ENCODE peak calls at places on chromosomes 13 and 19, in six cellular contexts. F is IMR-90, V is neuronal stem cell, D is H1, H is H9, J is mesenchymal stem cell. Q is an unnamed sample.

GRCh38 chr19:3001235-3001800 is 24.0 kb downstream of the TLE6 start:
- DNase-seq in H (no peak), D (no peak), V (no peak), J (no peak), F (no peak), Q (no peak)

GRCh38 chr13:33639158-33639557 is 178.8 kb upstream of the RFC3 start:
- DNase-seq in J (peak), F (peak), D (no peak), V (no peak), H (no peak), Q (peak)

GRCh38 chr13:64817721-64818120 is 2412.4 kb downstream of the PCDH9 start:
- DNase-seq in H (no peak), J (peak), F (peak), V (no peak), D (no peak), Q (peak)

GRCh38 chr19:23118400-23118799 is 1.6 kb downstream of the ZNF730 start:
- DNase-seq in J (no peak), H (peak), F (no peak), D (peak), V (no peak), Q (peak)

GRCh38 chr19:11530432-11530831 is 1.5 kb upstream of the ECSIT start:
- DNase-seq in H (peak), J (peak), D (peak), F (peak), V (no peak), Q (peak)

GRCh38 chr19:19207637-19208582 is 3.8 kb upstream of the NCAN start:
- DNase-seq in J (no peak), D (no peak), H (no peak), F (no peak), V (no peak), Q (no peak)

GRCh38 chr13:34107814-34108213 is 289.9 kb downstream of the RFC3 start:
- DNase-seq in J (no peak), H (no peak), V (no peak), D (no peak), F (no peak), Q (no peak)

GRCh38 chr13:32736648-32737047 is 150.4 kb downstream of the PDS5B start:
- DNase-seq in J (no peak), D (no peak), V (no peak), F (no peak), H (no peak), Q (no peak)

GRCh38 chr13:110119943-110120905 is 186.7 kb downstream of the COL4A1 start:
- DNase-seq in D (no peak), H (peak), F (peak), J (no peak), V (no peak), Q (no peak)

GRCh38 chr13:28218679-28219078 is 80.3 kb downstream of the PAN3 start:
- DNase-seq in H (no peak), V (no peak), D (no peak), J (no peak), F (no peak), Q (peak)

GRCh38 chr13:69331245-69331644 is 776.4 kb upstream of the ATXN8OS start:
- DNase-seq in D (no peak), V (no peak), F (no peak), H (no peak), J (peak), Q (peak)

GRCh38 chr19:8209111-8209964 is at the start of gene CERS4:
- DNase-seq in D (peak), J (peak), V (peak), F (peak), H (peak), Q (no peak)

GRCh38 chr19:52635786-52636570 is 2.2 kb downstream of the ZNF83 start:
- DNase-seq in V (no peak), D (no peak), J (no peak), H (no peak), F (peak), Q (no peak)

GRCh38 chr19:45340899-45341453 is 426 bp downstream of the KLC3 start:
- DNase-seq in J (peak), F (peak), H (peak), D (no peak), V (no peak), Q (no peak)

GRCh38 chr13:29849071-29849541 is 1.3 kb downstream of the UBL3 start:
- DNase-seq in J (peak), F (peak), H (no peak), V (no peak), D (no peak), Q (no peak)

GRCh38 chr13:80141114-80141849 is 199.6 kb downstream of the SPRY2 start:
- DNase-seq in J (peak), F (peak), D (no peak), H (no peak), V (no peak), Q (no peak)

GRCh38 chr19:55603581-55604292 is 1.7 kb upstream of the ZNF865 start:
- DNase-seq in F (no peak), D (no peak), J (no peak), H (peak), V (no peak), Q (peak)
- H3K4me2 ChIP-seq in F (no peak), D (peak), J (no peak), H (no peak), V (no peak), Q (no peak)

GRCh38 chr13:51221108-51221507 is 1.1 kb upstream of the FAM124A start:
- DNase-seq in F (no peak), H (no peak), V (no peak), J (no peak), D (no peak), Q (no peak)

GRCh38 chr13:51222510-51223283 is 499 bp downstream of the FAM124A start:
- DNase-seq in V (peak), D (no peak), H (no peak), J (peak), F (no peak), Q (no peak)

GRCh38 chr13:51218691-51219090 is 3.5 kb upstream of the FAM124A start:
- DNase-seq in D (no peak), V (no peak), J (no peak), F (no peak), H (no peak), Q (no peak)

GRCh38 chr13:51221674-51222509 is at the start of gene FAM124A:
- DNase-seq in D (no peak), H (no peak), V (peak), J (peak), F (peak), Q (peak)

DNA sequence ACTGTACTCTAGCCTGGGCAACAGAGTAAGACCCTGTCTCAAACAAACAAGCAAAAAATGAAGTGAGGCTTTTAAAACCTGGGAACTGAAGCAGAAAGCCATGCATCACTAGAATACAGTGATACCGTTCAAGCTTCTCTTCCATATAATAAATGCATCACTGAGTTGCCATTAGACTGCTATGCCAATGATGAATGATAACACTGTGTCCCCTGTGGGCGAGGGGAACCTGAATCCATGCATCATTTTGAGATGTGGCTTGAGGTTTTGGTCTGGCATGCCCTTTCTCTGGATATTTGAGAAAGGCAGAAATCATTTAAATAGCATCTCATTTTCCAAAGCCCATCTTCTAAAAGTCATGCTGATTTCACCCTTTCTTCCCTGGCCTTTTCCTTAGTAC is 1.5 kb upstream of the FAM124A start:
- DNase-seq in D (no peak), H (no peak), F (no peak), V (no peak), J (no peak), Q (no peak)
- H2AK5ac ChIP-seq in D (no peak), H (no peak), F (no peak), V (no peak), J (no peak), Q (no peak)

DNA sequence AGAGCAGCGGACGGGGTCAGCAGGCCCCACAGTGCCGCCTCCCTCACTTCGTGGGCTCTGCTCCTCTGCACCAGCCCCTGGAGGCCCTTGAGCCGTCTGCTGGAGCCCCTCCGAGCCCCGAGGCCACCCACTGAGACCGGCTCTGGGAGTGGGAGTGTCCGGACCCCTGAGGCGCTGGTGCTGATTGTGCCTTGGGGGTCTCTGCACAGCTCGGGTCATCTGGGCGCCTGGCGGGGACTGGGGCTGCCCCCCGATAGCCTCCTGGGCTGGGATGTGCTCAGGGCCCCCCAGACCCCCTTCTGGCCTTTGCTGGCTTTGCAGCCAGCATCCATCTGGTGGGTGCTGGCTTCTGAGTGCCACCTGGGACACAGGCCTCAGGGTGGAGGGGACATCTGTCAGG is 15.4 kb downstream of the CBARP start:
- DNase-seq in V (no peak), D (no peak), F (no peak), J (no peak), H (no peak), Q (no peak)
- H4K91ac ChIP-seq in V (no peak), D (no peak), F (no peak), J (no peak), H (no peak), Q (no peak)

GRCh38 chr13:114338959-114339358 is 24.7 kb downstream of the CHAMP1 start:
- DNase-seq in F (no peak), H (peak), J (no peak), V (no peak), D (no peak), Q (peak)
- H3K4me2 ChIP-seq in F (no peak), H (no peak), J (no peak), V (no peak), D (no peak), Q (no peak)

DNA sequence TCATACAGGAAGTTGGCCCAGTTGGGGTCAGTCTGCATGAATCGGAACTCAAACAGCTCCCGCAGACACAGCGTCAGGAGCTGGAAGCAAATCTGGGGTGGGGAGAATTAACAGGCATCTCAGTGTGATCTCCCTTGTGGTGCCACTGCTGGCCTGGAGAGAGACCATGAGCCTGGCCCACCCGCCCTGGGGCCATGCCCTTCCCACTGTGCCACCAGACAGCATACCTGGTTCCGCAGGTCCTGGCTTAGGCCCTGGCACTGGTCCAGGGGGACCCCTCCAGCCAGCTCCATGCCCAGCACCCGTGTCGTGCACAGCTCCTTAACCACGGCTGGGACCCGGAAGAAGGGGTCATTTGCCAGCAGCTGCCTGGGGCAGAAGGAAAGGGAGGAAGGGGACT is 9.6 kb upstream of the NUMBL start:
- DNase-seq in D (no peak), F (no peak), H (no peak), J (no peak), V (no peak), Q (no peak)
- H2AK5ac ChIP-seq in D (no peak), F (no peak), H (no peak), J (no peak), V (no peak), Q (no peak)

GRCh38 chr13:76823969-76824368 is 62.2 kb downstream of the KCTD12 start:
- DNase-seq in D (no peak), H (no peak), V (no peak), F (no peak), J (no peak), Q (no peak)

GRCh38 chr13:76816394-76816793 is 69.8 kb downstream of the KCTD12 start:
- DNase-seq in V (no peak), J (no peak), H (no peak), D (no peak), F (no peak), Q (no peak)

GRCh38 chr13:76822691-76823267 is 63.4 kb downstream of the KCTD12 start:
- DNase-seq in F (peak), J (peak), H (no peak), V (no peak), D (no peak), Q (peak)

GRCh38 chr13:76825415-76825814 is 60.8 kb downstream of the KCTD12 start:
- DNase-seq in D (no peak), J (no peak), V (no peak), F (peak), H (no peak), Q (no peak)

DNA sequence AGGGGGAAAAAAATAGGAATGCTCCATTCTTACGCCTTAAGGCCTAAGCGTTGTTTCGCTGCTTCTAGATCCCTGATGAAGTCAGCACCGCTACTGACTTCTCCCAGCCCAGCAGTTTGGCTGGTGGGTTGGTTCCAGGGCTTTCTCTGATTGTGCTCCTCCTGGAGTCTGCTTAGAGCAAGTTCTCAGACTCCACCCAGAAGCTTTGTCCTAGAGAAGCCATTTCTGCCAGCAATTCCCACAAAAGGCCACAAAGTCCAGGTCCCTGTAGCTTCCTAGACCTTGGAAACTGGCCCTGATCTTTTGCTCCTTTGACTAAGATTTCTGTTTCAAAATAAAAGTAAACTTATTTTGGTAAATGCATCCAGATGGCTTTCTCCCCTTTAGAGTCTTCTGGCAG is 65.4 kb downstream of the KCTD12 start:
- DNase-seq in D (no peak), H (no peak), V (no peak), F (no peak), J (peak), Q (no peak)
- H4K91ac ChIP-seq in D (no peak), H (no peak), V (no peak), F (no peak), J (no peak), Q (no peak)

DNA sequence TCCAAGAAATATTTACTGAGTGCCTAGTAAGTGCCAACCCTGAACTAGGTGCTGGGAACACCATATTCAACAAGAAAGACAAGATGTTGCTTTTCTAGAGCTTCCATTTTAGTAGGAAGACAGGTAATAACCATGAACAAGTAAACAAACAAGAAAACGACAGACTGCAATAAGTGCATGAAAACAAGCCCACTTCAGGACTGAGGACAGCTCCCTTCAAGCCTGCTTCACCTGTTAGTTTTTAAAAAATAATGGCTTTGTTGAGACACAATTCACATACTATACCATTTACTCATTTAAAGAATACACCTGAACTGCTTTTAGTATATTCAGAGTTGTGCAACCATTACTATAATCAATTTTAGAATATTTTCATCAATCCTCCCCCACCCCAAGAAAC is 30.4 kb downstream of the CYP4F22 start:
- DNase-seq in V (no peak), H (no peak), J (no peak), D (no peak), F (peak), Q (peak)
- H3K4me2 ChIP-seq in V (no peak), H (no peak), J (no peak), D (no peak), F (no peak), Q (no peak)

GRCh38 chr13:23630349-23631093 is 60.3 kb downstream of the TNFRSF19 start:
- DNase-seq in V (no peak), H (no peak), F (no peak), D (no peak), J (no peak), Q (no peak)

GRCh38 chr13:23627419-23627818 is 57.2 kb downstream of the TNFRSF19 start:
- DNase-seq in F (no peak), H (no peak), J (no peak), V (no peak), D (no peak), Q (no peak)

GRCh38 chr13:23629566-23630272 is 59.5 kb downstream of the TNFRSF19 start:
- DNase-seq in V (no peak), J (no peak), F (no peak), D (no peak), H (no peak), Q (no peak)

GRCh38 chr13:23628250-23628649 is 58.0 kb downstream of the TNFRSF19 start:
- DNase-seq in V (no peak), H (no peak), F (no peak), D (no peak), J (no peak), Q (no peak)

GRCh38 chr13:23628765-23629565 is 58.8 kb downstream of the TNFRSF19 start:
- DNase-seq in F (no peak), V (no peak), D (no peak), J (no peak), H (no peak), Q (no peak)
- H2AK5ac ChIP-seq in F (peak), V (no peak), D (no peak), J (peak), H (no peak), Q (no peak)

Q was measured in trophoblast cell.